ENCODE peak calls at places on chromosomes 2 and 18, in seven cellular contexts. A is GM12878, W is A549, L is HCT116, F is Panc1, G is GM23338, D is HL-60. K is an unnamed sample.

GRCh38 chr18:78584167-78585022 is 395.2 kb upstream of the SALL3 start:
- DNase-seq in A (no peak), W (no peak), L (no peak), F (no peak), G (no peak), D (no peak), K (no peak)

GRCh38 chr2:36456227-36456788 is 100.7 kb downstream of the CRIM1 start:
- DNase-seq in A (no peak), W (no peak), L (no peak), F (no peak), G (no peak), D (no peak), K (no peak)

GRCh38 chr2:30359644-30360167 is 87.3 kb upstream of the LCLAT1 start:
- DNase-seq in A (no peak), W (no peak), L (no peak), F (no peak), G (no peak), D (no peak), K (no peak)

GRCh38 chr2:102122115-102122514 is 20.4 kb upstream of the IL1R1 start:
- DNase-seq in A (no peak), W (no peak), L (no peak), F (no peak), G (no peak), D (no peak), K (no peak)

GRCh38 chr2:70656421-70657010 is 102.9 kb upstream of the TGFA start:
- DNase-seq in A (no peak), W (no peak), L (no peak), F (no peak), G (no peak), D (no peak), K (no peak)

GRCh38 chr2:99637157-99637697 is 147.4 kb upstream of the REV1 start:
- DNase-seq in A (no peak), W (no peak), L (no peak), F (no peak), G (no peak), D (no peak), K (no peak)

GRCh38 chr18:69691008-69691760 is 256.5 kb downstream of the CD226 start:
- DNase-seq in A (no peak), W (no peak), L (no peak), F (no peak), G (no peak), D (no peak), K (no peak)

GRCh38 chr2:101821828-101822458 is 124.4 kb downstream of the MAP4K4 start:
- DNase-seq in A (no peak), W (no peak), L (no peak), F (no peak), G (no peak), D (no peak), K (no peak)

GRCh38 chr2:217989221-217989948 is 13.4 kb downstream of the TNS1 start:
- DNase-seq in A (no peak), W (no peak), L (no peak), F (no peak), G (no peak), D (no peak), K (no peak)

GRCh38 chr2:112819081-112819480 is 17.5 kb downstream of the IL1B start:
- DNase-seq in A (no peak), W (no peak), L (no peak), F (no peak), G (no peak), D (no peak), K (no peak)

GRCh38 chr2:215080545-215080944 is 57.9 kb downstream of the ABCA12 start:
- DNase-seq in A (no peak), W (no peak), L (no peak), F (no peak), G (no peak), D (no peak), K (no peak)

GRCh38 chr2:182117203-182117602 is 131.6 kb downstream of the PPP1R1C start:
- DNase-seq in A (no peak), W (no peak), L (no peak), F (no peak), G (no peak), D (no peak), K (no peak)

GRCh38 chr2:239443666-239444567 is 43.1 kb upstream of the HDAC4 start:
- DNase-seq in A (no peak), W (peak), L (no peak), F (no peak), G (no peak), D (no peak), K (no peak)

GRCh38 chr2:164189851-164190250 is 431.4 kb downstream of the GRB14 start:
- DNase-seq in A (no peak), W (no peak), L (no peak), F (no peak), G (no peak), D (no peak), K (no peak)

GRCh38 chr2:235868224-235868623 is 300.0 kb downstream of the GBX2 start:
- DNase-seq in A (no peak), W (no peak), L (no peak), F (no peak), G (no peak), D (no peak), K (no peak)

GRCh38 chr2:29314816-29315571 is 199.8 kb downstream of the CLIP4 start:
- DNase-seq in A (peak), W (no peak), L (no peak), F (no peak), G (peak), D (no peak), K (no peak)

GRCh38 chr2:20823917-20824316 is 1.0 kb upstream of the LDAH start:
- DNase-seq in A (no peak), W (no peak), L (no peak), F (no peak), G (no peak), D (no peak), K (no peak)

GRCh38 chr2:101150306-101151140 is 659 bp downstream of the TBC1D8 start:
- DNase-seq in A (no peak), W (no peak), L (no peak), F (no peak), G (peak), D (no peak), K (peak)

GRCh38 chr2:59858540-59858939 is 694.9 kb downstream of the BCL11A start:
- DNase-seq in A (no peak), W (no peak), L (no peak), F (no peak), G (no peak), D (no peak), K (no peak)

GRCh38 chr2:96533292-96534073 is 3.1 kb upstream of the ARID5A start:
- DNase-seq in A (no peak), W (no peak), L (no peak), F (no peak), G (no peak), D (no peak), K (no peak)

GRCh38 chr18:48003426-48004349 is 73.2 kb upstream of the SMAD2 start:
- DNase-seq in A (no peak), W (peak), L (peak), F (no peak), G (no peak), D (no peak), K (no peak)

GRCh38 chr2:24269270-24269669 is 91.1 kb downstream of the ITSN2 start:
- DNase-seq in A (no peak), W (peak), L (no peak), F (peak), G (no peak), D (no peak), K (no peak)

GRCh38 chr2:239966848-239967136 is 58.4 kb downstream of the NDUFA10 start:
- DNase-seq in A (no peak), W (no peak), L (no peak), F (no peak), G (no peak), D (no peak), K (no peak)

GRCh38 chr2:109125595-109126500 is 3.2 kb upstream of the SH3RF3 start:
- DNase-seq in A (no peak), W (peak), L (peak), F (no peak), G (no peak), D (no peak), K (no peak)

GRCh38 chr2:112623913-112624777 is 21.6 kb upstream of the SLC20A1 start:
- DNase-seq in A (no peak), W (no peak), L (peak), F (no peak), G (no peak), D (peak), K (peak)

GRCh38 chr2:16272038-16272788 is 331.9 kb downstream of the MYCN start:
- DNase-seq in A (no peak), W (no peak), L (no peak), F (no peak), G (no peak), D (no peak), K (no peak)

GRCh38 chr2:222912117-222912516 is 51.3 kb downstream of the ACSL3 start:
- DNase-seq in A (peak), W (no peak), L (no peak), F (no peak), G (no peak), D (peak), K (no peak)

GRCh38 chr2:208318127-208318526 is 52.1 kb downstream of the PIKFYVE start:
- DNase-seq in A (no peak), W (no peak), L (no peak), F (no peak), G (no peak), D (no peak), K (no peak)

GRCh38 chr2:183093857-183094657 is 15.5 kb downstream of the DUSP19 start:
- DNase-seq in A (peak), W (no peak), L (no peak), F (no peak), G (no peak), D (no peak), K (no peak)

GRCh38 chr2:9440058-9440727 is 16.7 kb downstream of the CPSF3 start:
- DNase-seq in A (no peak), W (no peak), L (no peak), F (no peak), G (no peak), D (no peak), K (no peak)

GRCh38 chr2:183172220-183172887 is 48.1 kb downstream of the NUP35 start:
- DNase-seq in A (no peak), W (no peak), L (no peak), F (no peak), G (peak), D (no peak), K (no peak)

GRCh38 chr2:237459741-237460174 is 27.3 kb upstream of the MLPH start:
- DNase-seq in A (no peak), W (no peak), L (no peak), F (no peak), G (no peak), D (no peak), K (no peak)

GRCh38 chr2:47950340-47951280 is 44.3 kb upstream of the FBXO11 start:
- DNase-seq in A (no peak), W (no peak), L (no peak), F (no peak), G (no peak), D (no peak), K (no peak)

GRCh38 chr2:3665886-3666612 is 8.0 kb downstream of the ALLC start:
- DNase-seq in A (no peak), W (no peak), L (no peak), F (no peak), G (no peak), D (no peak), K (no peak)

GRCh38 chr18:37383036-37383788 is 182.4 kb downstream of the CELF4 start:
- DNase-seq in A (no peak), W (no peak), L (peak), F (no peak), G (peak), D (no peak), K (no peak)
- TF ChIP-seq REST in A (no peak), W (no peak), L (no peak), F (no peak), G (no peak), D (no peak), K (no peak)

GRCh38 chr18:71040161-71040560 is 751.3 kb downstream of the SOCS6 start:
- DNase-seq in A (no peak), W (no peak), L (no peak), F (no peak), G (no peak), D (no peak), K (no peak)

GRCh38 chr18:71038196-71038595 is 749.4 kb downstream of the SOCS6 start:
- DNase-seq in A (no peak), W (no peak), L (no peak), F (no peak), G (no peak), D (no peak), K (no peak)

DNA sequence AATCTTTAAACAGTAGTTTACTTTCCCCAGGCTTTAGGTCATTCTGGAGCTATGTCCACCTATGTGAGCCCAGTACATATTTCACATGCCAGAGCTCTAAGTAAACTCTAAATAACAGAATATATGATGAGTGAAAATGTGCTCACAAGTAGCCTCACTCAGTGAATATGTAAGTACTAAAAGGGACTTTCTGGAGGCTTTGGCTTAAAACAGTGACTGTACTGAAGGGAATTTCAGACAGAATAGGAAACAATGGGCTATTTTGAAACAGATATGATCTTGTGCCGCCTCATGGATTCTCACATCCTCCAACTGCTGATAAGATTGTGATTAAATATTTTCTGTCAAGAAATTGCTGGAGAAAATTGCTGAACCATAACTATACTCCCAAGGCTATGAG is 747.9 kb downstream of the SOCS6 start:
- DNase-seq in A (no peak), W (no peak), L (no peak), F (peak), G (no peak), D (no peak), K (no peak)
- TF ChIP-seq REST in A (no peak), W (no peak), L (no peak), F (no peak), G (no peak), D (no peak), K (no peak)

GRCh38 chr2:216829533-216829932 is 30.3 kb downstream of the TNP1 start:
- DNase-seq in A (no peak), W (no peak), L (no peak), F (no peak), G (no peak), D (no peak), K (no peak)
- TF ChIP-seq REST in A (no peak), W (no peak), L (no peak), F (no peak), G (no peak), D (no peak), K (no peak)

GRCh38 chr2:233438573-233439147 is 84.4 kb downstream of the DGKD start:
- DNase-seq in A (no peak), W (no peak), L (no peak), F (no peak), G (no peak), D (no peak), K (no peak)

GRCh38 chr2:233437439-233437955 is 83.2 kb downstream of the DGKD start:
- DNase-seq in A (no peak), W (no peak), L (no peak), F (no peak), G (no peak), D (no peak), K (no peak)

GRCh38 chr2:233440714-233441113 is 86.4 kb downstream of the DGKD start:
- DNase-seq in A (no peak), W (no peak), L (no peak), F (no peak), G (no peak), D (no peak), K (no peak)

GRCh38 chr2:233440314-233440713 is 86.0 kb downstream of the DGKD start:
- DNase-seq in A (no peak), W (no peak), L (no peak), F (no peak), G (no peak), D (no peak), K (no peak)

GRCh38 chr2:233439191-233439590 is 84.9 kb downstream of the DGKD start:
- DNase-seq in A (no peak), W (no peak), L (no peak), F (no peak), G (no peak), D (no peak), K (no peak)
- TF ChIP-seq REST in A (no peak), W (no peak), L (no peak), F (no peak), G (no peak), D (no peak), K (no peak)

GRCh38 chr2:88159955-88160415 is 10.2 kb upstream of the THNSL2 start:
- DNase-seq in A (peak), W (peak), L (peak), F (peak), G (peak), D (peak), K (peak)
- TF ChIP-seq REST in A (no peak), W (no peak), L (no peak), F (no peak), G (no peak), D (no peak), K (no peak)

GRCh38 chr2:190354003-190354690 is 10.8 kb downstream of the INPP1 start:
- DNase-seq in A (no peak), W (no peak), L (no peak), F (no peak), G (no peak), D (no peak), K (peak)
- TF ChIP-seq REST in A (no peak), W (no peak), L (no peak), F (no peak), G (no peak), D (no peak), K (no peak)

DNA sequence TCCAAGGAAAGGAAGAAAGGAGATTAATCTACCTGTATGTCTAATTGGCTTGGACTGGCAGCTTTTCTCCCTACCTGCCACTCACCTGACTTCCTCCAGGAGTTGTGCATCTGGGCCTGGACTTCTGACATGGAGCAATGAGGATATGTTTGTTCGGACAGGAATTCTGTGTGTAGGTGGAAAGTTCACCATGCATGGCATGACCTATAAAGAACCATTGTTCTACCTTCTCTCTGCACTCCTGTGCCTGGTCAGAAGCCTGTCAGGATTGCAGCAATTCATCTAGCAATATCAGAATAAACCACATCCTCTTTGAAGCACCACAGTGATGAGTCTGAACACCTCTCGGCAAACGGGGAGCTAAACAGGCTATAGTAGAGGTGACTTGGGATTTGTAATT is 20.8 kb downstream of the CCDC85A start:
- DNase-seq in A (no peak), W (no peak), L (no peak), F (no peak), G (no peak), D (no peak), K (no peak)
- TF ChIP-seq REST in A (no peak), W (no peak), L (no peak), F (no peak), G (no peak), D (no peak), K (no peak)

GRCh38 chr2:67006373-67006960 is 390.7 kb upstream of the ETAA1 start:
- DNase-seq in A (no peak), W (no peak), L (no peak), F (no peak), G (no peak), D (no peak), K (no peak)
- TF ChIP-seq REST in A (no peak), W (no peak), L (no peak), F (no peak), G (no peak), D (no peak), K (no peak)

DNA sequence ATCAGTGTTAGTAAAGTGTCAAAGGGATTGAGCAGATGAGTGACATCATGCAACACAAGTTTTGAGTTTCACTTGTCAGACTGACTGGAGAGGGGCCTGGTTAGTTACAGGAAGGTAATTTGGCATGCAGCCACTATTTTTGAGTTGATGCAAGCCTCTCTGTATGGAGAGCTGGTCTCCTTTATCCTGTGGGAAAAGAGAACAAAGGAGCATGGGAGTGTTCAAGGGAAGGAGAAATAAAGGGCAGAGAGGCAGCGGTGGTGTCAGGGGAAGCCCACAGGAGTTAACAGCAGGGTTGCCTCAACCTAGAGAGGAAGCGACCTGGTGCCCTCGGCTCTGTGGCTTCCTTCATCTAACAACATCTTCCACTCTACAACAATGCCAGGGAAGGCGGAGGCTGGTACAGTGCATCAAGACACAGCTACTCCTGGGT is 2.1 kb downstream of the CTLA4 start:
- DNase-seq in A (no peak), W (no peak), L (no peak), F (no peak), G (no peak), D (no peak), K (no peak)
- TF ChIP-seq REST in A (no peak), W (no peak), L (no peak), F (no peak), G (no peak), D (no peak), K (no peak)